ENCODE peak calls at places on chromosomes 12 and 14, in seven cellular contexts. P is aorta, Q is tibial nerve, V is DND-41, T is Panc1, O is neural progenitor cell, A is dorsolateral prefrontal cortex. F is an unnamed sample.

GRCh38 chr14:65552724-65553123 is 140.2 kb downstream of the FUT8 start:
- DNase-seq in T (no peak), V (no peak), P (no peak), A (no peak), O (no peak), Q (no peak), F (no peak)

GRCh38 chr14:70622111-70622712 is 19.5 kb upstream of the TTC9 start:
- DNase-seq in A (no peak), T (no peak), P (no peak), V (peak), Q (no peak), O (peak), F (no peak)

GRCh38 chr14:37122288-37122687 is 50.1 kb downstream of the SLC25A21 start:
- DNase-seq in O (no peak), P (no peak), V (no peak), T (peak), Q (no peak), A (no peak), F (no peak)

GRCh38 chr12:31835276-31835882 is 106.6 kb upstream of the AMN1 start:
- DNase-seq in O (no peak), A (no peak), Q (no peak), T (no peak), V (no peak), P (no peak), F (no peak)

GRCh38 chr14:100899841-100900771 is 3.4 kb downstream of the RTL1 start:
- DNase-seq in P (peak), A (no peak), T (no peak), Q (no peak), V (no peak), O (peak), F (peak)

GRCh38 chr14:90495357-90496276 is 98.8 kb downstream of the CALM1 start:
- DNase-seq in V (peak), Q (no peak), O (peak), A (no peak), P (peak), T (no peak), F (no peak)

GRCh38 chr12:111886662-111887545 is 44.9 kb downstream of the MAPKAPK5 start:
- DNase-seq in P (no peak), T (no peak), Q (no peak), A (no peak), V (no peak), O (no peak), F (no peak)

GRCh38 chr12:5806376-5807089 is 138.5 kb downstream of the ANO2 start:
- DNase-seq in Q (no peak), T (no peak), O (no peak), A (no peak), V (no peak), P (no peak), F (no peak)

GRCh38 chr14:22071001-22071400 is 397.4 kb upstream of the OR4E1 start:
- DNase-seq in V (peak), A (no peak), P (no peak), O (no peak), T (no peak), Q (no peak), F (no peak)

GRCh38 chr14:91413547-91414474 is 3.8 kb downstream of the CCDC88C start:
- DNase-seq in A (no peak), P (no peak), Q (no peak), O (no peak), T (no peak), V (no peak), F (peak)

GRCh38 chr12:106743270-106743988 is 31.1 kb upstream of the RIC8B start:
- DNase-seq in V (no peak), T (no peak), P (no peak), O (peak), A (no peak), Q (no peak), F (no peak)

GRCh38 chr14:20820063-20820904 is 17.6 kb upstream of the RNASE1 start:
- DNase-seq in A (no peak), T (no peak), P (no peak), Q (no peak), O (peak), V (no peak), F (no peak)

GRCh38 chr12:129558036-129558435 is 345.8 kb downstream of the TMEM132D start:
- DNase-seq in T (no peak), Q (no peak), V (no peak), P (no peak), A (no peak), O (no peak), F (no peak)

GRCh38 chr12:2250797-2251196 is 198.0 kb downstream of the CACNA1C start:
- DNase-seq in T (no peak), O (no peak), Q (no peak), A (no peak), V (no peak), P (no peak), F (no peak)

GRCh38 chr14:104883681-104884361 is 18.8 kb downstream of the CEP170B start:
- DNase-seq in P (peak), T (no peak), A (peak), Q (no peak), O (no peak), V (no peak), F (no peak)

GRCh38 chr12:126198516-126198915 is 1133.3 kb downstream of the AACS start:
- DNase-seq in O (no peak), P (no peak), T (no peak), V (no peak), Q (no peak), A (no peak), F (no peak)

GRCh38 chr12:52929538-52929937 is 19.4 kb upstream of the KRT18 start:
- DNase-seq in Q (no peak), P (no peak), O (no peak), A (no peak), T (no peak), V (no peak), F (no peak)

GRCh38 chr14:104647467-104648063 is 41.9 kb upstream of the INF2 start:
- DNase-seq in O (no peak), V (no peak), T (no peak), Q (no peak), A (no peak), P (no peak), F (no peak)

GRCh38 chr12:2679816-2680675 is 114.7 kb upstream of the FKBP4 start:
- DNase-seq in A (no peak), Q (no peak), O (no peak), P (peak), V (no peak), T (no peak), F (peak)

GRCh38 chr12:69546693-69547438 is 38.4 kb upstream of the CCT2 start:
- DNase-seq in O (no peak), V (no peak), T (no peak), P (no peak), Q (no peak), A (no peak), F (no peak)

GRCh38 chr12:93583993-93584392 is 11.5 kb downstream of the SOCS2 start:
- DNase-seq in T (no peak), P (no peak), Q (no peak), A (no peak), O (no peak), V (no peak), F (no peak)

GRCh38 chr12:55673638-55674037 is 34.1 kb downstream of the ITGA7 start:
- DNase-seq in Q (no peak), T (no peak), A (no peak), P (no peak), O (no peak), V (no peak), F (no peak)

GRCh38 chr12:52867636-52868035 is 18.8 kb upstream of the KRT78 start:
- DNase-seq in Q (peak), P (peak), A (no peak), V (peak), O (no peak), T (no peak), F (no peak)

GRCh38 chr14:105088812-105089745 is 23.8 kb upstream of the GPR132 start:
- DNase-seq in T (no peak), A (no peak), V (no peak), O (no peak), P (peak), Q (no peak), F (no peak)

GRCh38 chr14:33699300-33699699 is 251.6 kb downstream of the EGLN3 start:
- DNase-seq in V (no peak), P (no peak), A (no peak), T (no peak), Q (no peak), O (no peak), F (no peak)

GRCh38 chr12:68378859-68379628 is 46.9 kb upstream of the MDM1 start:
- DNase-seq in Q (no peak), P (no peak), A (no peak), V (no peak), T (no peak), O (no peak), F (peak)

GRCh38 chr12:22409071-22409951 is 74.8 kb upstream of the ST8SIA1 start:
- DNase-seq in A (no peak), V (no peak), T (no peak), P (no peak), Q (no peak), O (no peak), F (no peak)

GRCh38 chr14:24310666-24311604 is at the start of gene LTB4R:
- DNase-seq in P (peak), O (no peak), A (peak), V (no peak), T (no peak), Q (no peak), F (peak)

GRCh38 chr14:104238424-104239184 is 100.2 kb downstream of the KIF26A start:
- DNase-seq in T (no peak), P (peak), A (no peak), O (no peak), Q (no peak), V (no peak), F (no peak)

GRCh38 chr12:51027342-51027835 is 1.2 kb upstream of the SLC11A2 start:
- DNase-seq in P (no peak), O (no peak), V (no peak), Q (no peak), A (no peak), T (no peak), F (no peak)

GRCh38 chr12:51025182-51025747 is 919 bp downstream of the SLC11A2 start:
- DNase-seq in A (no peak), T (no peak), Q (no peak), V (no peak), P (no peak), O (no peak), F (no peak)

GRCh38 chr12:51025748-51026654 is at the start of gene SLC11A2:
- DNase-seq in Q (peak), V (peak), O (peak), A (peak), P (peak), T (peak), F (peak)

GRCh38 chr12:51028126-51028810 is 2.1 kb upstream of the SLC11A2 start:
- DNase-seq in O (peak), Q (no peak), A (no peak), T (peak), V (peak), P (no peak), F (peak)

DNA sequence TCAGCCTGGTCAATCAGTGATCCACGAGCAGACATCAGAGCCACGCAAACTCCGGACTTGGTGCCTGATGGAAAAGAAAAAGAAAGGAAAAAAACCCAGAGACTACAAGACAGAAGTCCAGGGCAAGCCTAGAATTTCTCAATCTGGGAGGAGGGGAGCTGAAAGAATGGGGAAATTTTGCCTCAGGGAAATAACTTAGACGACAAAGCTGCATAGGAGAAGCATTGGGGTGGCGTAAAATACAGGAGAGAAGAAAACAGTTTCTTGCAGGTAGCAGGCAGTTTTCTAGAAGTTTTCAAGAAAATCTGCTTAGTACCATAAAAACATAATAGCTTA is 2.6 kb upstream of the SLC11A2 start:
- DNase-seq in A (no peak), T (no peak), O (no peak), P (no peak), Q (no peak), V (no peak), F (no peak)
- H3K27ac ChIP-seq in A (no peak), T (peak), O (no peak), P (no peak), Q (no peak), V (no peak), F (peak)

GRCh38 chr12:24903305-24904088 is 45.4 kb downstream of the BCAT1 start:
- DNase-seq in V (no peak), Q (no peak), O (peak), A (no peak), P (no peak), T (no peak), F (no peak)

GRCh38 chr12:24904871-24905270 is 44.0 kb downstream of the BCAT1 start:
- DNase-seq in T (no peak), V (no peak), Q (no peak), P (no peak), O (peak), A (no peak), F (no peak)

GRCh38 chr12:24905431-24905830 is 43.5 kb downstream of the BCAT1 start:
- DNase-seq in O (no peak), A (no peak), P (no peak), Q (no peak), V (no peak), T (no peak), F (no peak)

GRCh38 chr12:24901975-24902461 is 46.9 kb downstream of the BCAT1 start:
- DNase-seq in A (peak), Q (no peak), T (no peak), P (no peak), O (peak), V (peak), F (no peak)

DNA sequence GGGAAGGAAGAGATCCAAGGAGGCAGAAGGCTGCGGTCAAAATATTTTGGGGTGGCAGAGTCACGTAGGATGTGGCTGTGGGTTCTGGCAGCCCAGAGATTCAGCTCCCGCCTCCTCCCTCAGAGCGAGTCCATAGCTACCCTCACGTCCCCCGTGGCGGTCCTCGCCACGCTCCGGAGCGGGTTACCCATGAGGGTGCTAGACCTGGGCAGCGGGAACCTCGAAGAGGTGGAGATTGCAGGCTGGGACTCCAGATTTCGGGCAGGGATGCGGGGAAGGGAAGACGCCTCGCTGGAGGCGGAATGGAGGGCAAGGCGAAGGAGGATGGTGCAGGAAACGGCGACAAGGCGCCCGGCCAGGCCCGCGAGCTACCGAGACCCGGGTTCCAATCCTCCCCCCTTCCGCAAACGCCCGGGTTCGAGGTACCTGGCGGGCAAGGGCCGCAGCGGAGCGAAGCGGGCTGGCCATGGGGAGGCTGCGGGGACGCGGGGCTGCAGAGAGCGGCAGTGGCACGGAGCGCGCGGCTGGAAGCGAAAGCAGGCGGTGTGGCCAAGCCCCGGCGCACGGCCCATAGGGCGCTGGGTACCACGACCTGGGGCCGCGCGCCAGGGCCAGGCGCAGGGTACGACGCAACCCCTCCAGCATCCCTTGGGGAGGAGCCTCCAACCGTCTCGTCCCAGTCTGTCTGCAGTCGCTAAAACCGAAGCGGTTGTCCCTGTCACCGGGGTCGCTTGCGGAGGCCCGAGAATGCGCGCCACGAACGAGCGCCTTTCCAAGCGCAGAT is 46.2 kb downstream of the BCAT1 start:
- DNase-seq in Q (no peak), A (peak), P (peak), V (peak), T (no peak), O (peak), F (no peak)
- H3K4me3 ChIP-seq in Q (peak), A (peak), P (peak), V (peak), T (no peak), O (peak), F (peak)

DNA sequence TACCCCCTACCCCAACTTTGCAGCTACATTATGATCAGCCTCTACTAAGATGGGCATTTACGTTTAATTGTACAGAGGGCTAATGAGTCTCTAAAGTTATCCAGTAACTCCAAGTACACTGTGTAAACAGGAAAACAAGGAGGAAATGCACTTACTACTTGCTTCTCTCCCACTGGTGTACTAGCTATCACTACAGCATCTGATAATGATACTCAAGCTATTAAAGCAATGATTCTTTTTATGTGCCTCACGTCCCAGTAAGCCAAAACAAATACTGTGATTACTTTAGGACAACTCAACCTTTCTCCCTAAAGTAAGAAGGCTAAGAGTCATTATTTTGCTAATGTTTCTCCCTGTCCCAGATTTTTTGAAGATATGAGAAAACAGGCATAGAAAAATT is 128.6 kb upstream of the CCDC175 start:
- DNase-seq in O (no peak), T (no peak), P (no peak), V (no peak), A (no peak), Q (no peak), F (no peak)
- H3K27ac ChIP-seq in O (no peak), T (no peak), P (no peak), V (no peak), A (peak), Q (no peak), F (no peak)

GRCh38 chr14:98594156-98594555 is 677.8 kb downstream of the BCL11B start:
- DNase-seq in O (no peak), Q (no peak), P (no peak), T (no peak), V (no peak), A (no peak), F (peak)
- H3K4me3 ChIP-seq in O (no peak), Q (no peak), P (no peak), T (no peak), V (no peak), A (no peak), F (no peak)

GRCh38 chr14:61416587-61416986 is 95.2 kb downstream of the PRKCH start:
- DNase-seq in Q (no peak), P (no peak), T (no peak), V (peak), A (no peak), O (no peak), F (no peak)
- H3K27ac ChIP-seq in Q (no peak), P (no peak), T (no peak), V (peak), A (no peak), O (no peak), F (peak)

GRCh38 chr12:124659003-124659402 is 91.6 kb upstream of the NCOR2 start:
- DNase-seq in Q (no peak), T (no peak), O (no peak), A (no peak), P (no peak), V (no peak), F (no peak)

GRCh38 chr12:124658302-124658701 is 90.9 kb upstream of the NCOR2 start:
- DNase-seq in O (no peak), Q (no peak), P (no peak), A (no peak), T (no peak), V (no peak), F (no peak)

GRCh38 chr12:124661382-124661781 is 94.0 kb upstream of the NCOR2 start:
- DNase-seq in A (no peak), O (no peak), Q (no peak), P (no peak), V (no peak), T (no peak), F (no peak)

GRCh38 chr12:124663206-124663605 is 95.8 kb upstream of the NCOR2 start:
- DNase-seq in V (no peak), P (no peak), O (no peak), A (no peak), T (no peak), Q (no peak), F (no peak)

GRCh38 chr12:124660846-124661245 is 93.4 kb upstream of the NCOR2 start:
- DNase-seq in P (no peak), V (no peak), A (no peak), T (no peak), Q (no peak), O (peak), F (no peak)
- H3K4me3 ChIP-seq in P (no peak), V (no peak), A (no peak), T (no peak), Q (no peak), O (no peak), F (no peak)

GRCh38 chr14:94292872-94293577 is at the start of gene SERPINA10:
- DNase-seq in T (no peak), A (no peak), Q (no peak), V (no peak), O (no peak), P (no peak), F (no peak)
- H3K27ac ChIP-seq in T (no peak), A (no peak), Q (no peak), V (no peak), O (no peak), P (no peak), F (no peak)

F was measured in lung.